ENCODE peak calls at places on chromosomes 3 and 15, in ten cellular contexts. K is ELR; S is GM10248; X is stimulated activated CD4-positive, alpha-beta T cell treated with anti-CD3 and anti-CD28 coated beads, TNF-alpha, amount 100 ng/mL, for 48 hours; H is HuH-7.5; W is SJSA1; P is adipocyte; J is anterior cingulate cortex; E is GM13976; B is NCI-H2029. V is an unnamed sample.

GRCh38 chr15:71687902-71688508 is 122.3 kb upstream of the NR2E3 start:
- DNase-seq in B (no peak), K (peak; percentile 42), P (peak; percentile 56), X (no peak), H (no peak), E (no peak), W (peak; percentile 47), S (no peak), J (no peak), V (no peak)

GRCh38 chr3:13462125-13462629 is 17.9 kb upstream of the HDAC11 start:
- DNase-seq in W (no peak), P (no peak), J (no peak), B (no peak), E (no peak), X (no peak), K (no peak), H (no peak), S (no peak), V (no peak)

GRCh38 chr3:148955544-148956346 is 35.6 kb upstream of the GYG1 start:
- DNase-seq in K (peak; percentile 89), B (peak; percentile 47), P (peak; percentile 92), H (peak; percentile 13), E (peak; percentile 18), S (peak; percentile 20), W (peak; percentile 79), X (no peak), J (no peak), V (peak; percentile 82)

GRCh38 chr3:179687967-179688535 is 35.2 kb downstream of the USP13 start:
- DNase-seq in K (peak; percentile 13), W (no peak), S (no peak), X (no peak), J (no peak), E (no peak), P (no peak), B (no peak), H (no peak), V (no peak)

GRCh38 chr3:114418724-114419543 is 125.1 kb downstream of the TIGIT start:
- DNase-seq in H (peak; percentile 10), K (peak; percentile 83), X (no peak), W (peak; percentile 63), J (no peak), B (peak; percentile 71), S (peak; percentile 29), E (peak; percentile 37), P (peak; percentile 96), V (peak; percentile 91)

GRCh38 chr3:142944346-142944745 is 19.1 kb downstream of the PAQR9 start:
- DNase-seq in S (no peak), J (no peak), P (no peak), E (peak; percentile 48), X (no peak), K (no peak), W (no peak), H (no peak), B (no peak), V (no peak)

GRCh38 chr3:97952280-97952679 is 20.0 kb downstream of the RIOX2 start:
- DNase-seq in H (no peak), J (no peak), X (no peak), P (peak; percentile 47), E (no peak), B (no peak), W (no peak), K (peak; percentile 57), S (no peak), V (no peak)

GRCh38 chr15:87591521-87591920 is 665.0 kb downstream of the NTRK3 start:
- DNase-seq in W (no peak), J (no peak), P (no peak), X (no peak), B (no peak), S (no peak), K (no peak), H (no peak), E (no peak), V (peak; percentile 14)

GRCh38 chr3:117628896-117629295 is 919.3 kb downstream of the TUSC7 start:
- DNase-seq in K (peak; percentile 62), W (peak; percentile 63), B (peak; percentile 79), J (no peak), H (no peak), X (no peak), S (no peak), P (peak; percentile 96), E (no peak), V (no peak)

GRCh38 chr15:65033659-65034269 is 4.3 kb upstream of the MTFMT start:
- DNase-seq in B (no peak), J (no peak), X (no peak), E (peak; percentile 71), P (peak; percentile 72), S (peak; percentile 60), H (no peak), K (peak; percentile 74), W (peak; percentile 60), V (peak; percentile 69)

GRCh38 chr3:161415506-161416231 is 44.4 kb upstream of the SPTSSB start:
- DNase-seq in K (peak; percentile 28), J (no peak), P (peak; percentile 93), E (no peak), H (no peak), S (no peak), X (no peak), W (peak; percentile 77), B (peak; percentile 70), V (no peak)

GRCh38 chr3:169454823-169455222 is 208.7 kb downstream of the MECOM start:
- DNase-seq in B (no peak), X (no peak), P (peak; percentile 50), S (no peak), J (no peak), K (peak; percentile 67), E (no peak), W (no peak), H (no peak), V (no peak)

GRCh38 chr3:160450846-160451245 is 1.3 kb upstream of the TRIM59 start:
- DNase-seq in P (peak; percentile 83), J (no peak), K (peak; percentile 88), W (peak; percentile 94), E (no peak), S (no peak), X (no peak), B (no peak), H (no peak), V (no peak)

GRCh38 chr15:47301481-47301880 is 415.8 kb upstream of the SEMA6D start:
- DNase-seq in S (no peak), P (no peak), X (no peak), J (no peak), W (no peak), B (peak; percentile 59), K (no peak), E (no peak), H (no peak), V (peak; percentile 74)

GRCh38 chr3:177860236-177860635 is 663.0 kb upstream of the TBL1XR1 start:
- DNase-seq in B (no peak), X (no peak), W (no peak), H (no peak), J (no peak), P (no peak), K (no peak), E (no peak), S (no peak), V (peak; percentile 97)

GRCh38 chr3:197511130-197511529 is 44.6 kb downstream of the BDH1 start:
- DNase-seq in K (peak; percentile 77), B (no peak), W (peak; percentile 29), J (peak; percentile 37), H (no peak), S (no peak), E (no peak), P (peak; percentile 30), X (no peak), V (no peak)

GRCh38 chr15:100919481-100920405 is 586 bp downstream of the LRRK1 start:
- DNase-seq in P (peak; percentile 67), E (peak; percentile 60), H (no peak), W (peak; percentile 50), J (no peak), B (no peak), S (no peak), X (no peak), K (peak; percentile 60), V (peak; percentile 50)

GRCh38 chr15:38202356-38202755 is 50.3 kb upstream of the SPRED1 start:
- DNase-seq in P (no peak), H (no peak), W (no peak), B (no peak), J (no peak), E (no peak), K (peak; percentile 47), S (no peak), X (no peak), V (no peak)